ENCODE peak calls at places on chromosomes 4 and X, in four cellular contexts. P, K, A and N are unnamed samples. For H3K27me3, the result is how much of the 10 kb centered on the place peaks cover.

GRCh38 chrX:109537324-109537665 is 651 bp downstream of the NXT2 start:
- DNase-seq in A (no peak), K (peak), P (no peak), N (peak)

GRCh38 chrX:40097101-40097491 is 662 bp downstream of the BCOR start:
- DNase-seq in K (peak), A (peak), P (no peak), N (peak)

GRCh38 chr4:158147151-158147550 is 25.7 kb downstream of the GASK1B start:
- DNase-seq in K (no peak), P (no peak), A (no peak), N (no peak)

GRCh38 chrX:68735266-68735665 is 87.8 kb downstream of the STARD8 start:
- DNase-seq in K (no peak), A (no peak), P (no peak), N (no peak)

GRCh38 chrX:110045988-110046387 is 43.1 kb downstream of the TMEM164 start:
- DNase-seq in K (no peak), A (no peak), P (no peak), N (peak)

GRCh38 chr4:187558391-187558790 is 437.2 kb upstream of the ZFP42 start:
- DNase-seq in P (no peak), A (no peak), K (no peak), N (no peak)

GRCh38 chr4:8538703-8539567 is 41.3 kb upstream of the GPR78 start:
- DNase-seq in P (no peak), A (no peak), K (peak), N (peak)

GRCh38 chr4:96383349-96383748 is 543.5 kb downstream of the PDHA2 start:
- DNase-seq in P (no peak), K (no peak), A (no peak), N (no peak)

GRCh38 chr4:65550500-65550899 is 119.8 kb downstream of the EPHA5 start:
- DNase-seq in P (no peak), A (no peak), K (no peak), N (no peak)

GRCh38 chr4:104128850-104129213 is 365.9 kb downstream of the CXXC4 start:
- DNase-seq in A (no peak), P (no peak), K (no peak), N (peak)

GRCh38 chrX:25503826-25504225 is 488.1 kb upstream of the ARX start:
- DNase-seq in P (no peak), A (no peak), K (no peak), N (no peak)
- H3K27me3 ChIP-seq in P (under half), A (under half), K (under half), N (under half)

DNA sequence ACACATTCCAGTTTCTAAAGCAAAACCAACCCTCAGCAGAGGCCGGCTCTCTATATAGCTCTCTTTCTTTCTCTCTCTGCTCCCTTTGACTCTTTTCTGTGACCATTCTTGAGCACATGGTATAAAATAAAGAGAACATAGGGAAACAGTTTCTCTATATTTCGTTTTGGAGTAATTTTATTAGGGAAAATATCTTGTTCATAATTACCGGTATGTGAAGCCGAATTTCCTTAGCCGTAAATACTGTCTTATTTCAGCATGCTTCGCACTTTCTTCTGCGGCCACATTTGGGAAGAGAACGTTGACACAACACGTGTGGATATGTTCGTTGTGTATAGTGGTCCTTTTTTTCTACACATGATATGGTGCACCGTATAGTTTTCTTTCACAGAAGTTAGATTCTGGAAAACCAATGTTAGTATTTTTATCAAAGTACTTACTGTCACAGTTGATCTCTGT is 4.9 kb upstream of the LEF1 start:
- DNase-seq in K (no peak), P (no peak), A (no peak), N (no peak)
- H3K27me3 ChIP-seq in K (half or more), P (half or more), A (under half), N (under half)

DNA sequence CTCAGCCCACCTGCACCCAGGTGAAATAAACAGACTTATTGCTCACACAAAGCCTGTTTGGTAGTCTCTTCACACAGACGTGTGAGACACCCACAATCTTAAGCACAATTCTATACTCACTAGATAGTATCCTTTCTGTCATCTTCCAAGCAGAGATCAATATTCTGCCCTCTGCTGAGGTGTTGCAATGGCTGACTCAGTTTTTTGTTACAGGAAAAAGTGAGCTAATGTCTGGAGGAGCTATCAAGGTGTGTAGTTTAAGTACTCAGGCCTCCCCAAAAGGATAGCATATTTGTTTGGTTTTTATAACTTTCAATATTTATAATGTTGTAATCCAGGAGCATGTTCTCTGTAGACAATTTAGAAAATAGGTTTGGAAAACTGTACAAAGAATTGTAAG is 775.2 kb upstream of the POU3F4 start:
- DNase-seq in K (no peak), A (no peak), P (no peak), N (no peak)
- H3K27me3 ChIP-seq in K (under half), A (under half), P (under half), N (under half)

GRCh38 chrX:643911-644303 is 13.3 kb downstream of the SHOX start:
- DNase-seq in P (no peak), K (no peak), A (no peak), N (no peak)

GRCh38 chrX:641671-642435 is 11.3 kb downstream of the SHOX start:
- DNase-seq in K (no peak), P (no peak), A (no peak), N (no peak)

GRCh38 chrX:644304-645023 is 13.9 kb downstream of the SHOX start:
- DNase-seq in A (no peak), P (peak), K (no peak), N (no peak)

GRCh38 chrX:640641-641040 is 10.1 kb downstream of the SHOX start:
- DNase-seq in K (no peak), P (no peak), A (no peak), N (no peak)

GRCh38 chrX:642436-643210 is 12.0 kb downstream of the SHOX start:
- DNase-seq in P (no peak), A (no peak), K (no peak), N (peak)
- H3K27me3 ChIP-seq in P (half or more), A (under half), K (under half), N (under half)

GRCh38 chrX:154323537-154323936 is 27.9 kb downstream of the TKTL1 start:
- DNase-seq in P (no peak), K (no peak), A (no peak), N (no peak)
- H3K27me3 ChIP-seq in P (under half), K (under half), A (under half), N (under half)

GRCh38 chrX:128769511-128769910 is 717.3 kb upstream of the ACTRT1 start:
- DNase-seq in K (no peak), A (no peak), P (no peak), N (no peak)
- H3K27me3 ChIP-seq in K (under half), A (under half), P (under half), N (under half)

GRCh38 chr4:105551968-105552746 is at the start of gene ARHGEF38:
- DNase-seq in A (no peak), K (peak), P (peak), N (peak)
- H3K27me3 ChIP-seq in A (under half), K (under half), P (half or more), N (under half)